ENCODE peak calls at places on chromosomes 13 and 19, in four cellular contexts. J is heart left ventricle, L is Panc1, E is body of pancreas. G is an unnamed sample. For H3K36me3, the result is how much of the 10 kb centered on the place peaks cover.

GRCh38 chr13:29509999-29510586 is 85.4 kb downstream of the SLC7A1 start:
- DNase-seq in J (no peak), L (no peak), E (no peak), G (no peak)

GRCh38 chr13:79943633-79944032 is 397.3 kb downstream of the SPRY2 start:
- DNase-seq in J (no peak), L (no peak), E (no peak), G (no peak)

GRCh38 chr19:17248011-17248776 is 2.5 kb upstream of the NR2F6 start:
- DNase-seq in J (no peak), L (no peak), E (peak), G (peak)

GRCh38 chr13:111420113-111420876 is 99.9 kb downstream of the TEX29 start:
- DNase-seq in J (no peak), L (no peak), E (no peak), G (no peak)

GRCh38 chr19:28313633-28314032 is 899.3 kb downstream of the UQCRFS1 start:
- DNase-seq in J (peak), L (no peak), E (peak), G (no peak)

GRCh38 chr19:18629166-18630088 is 7.4 kb upstream of the KLHL26 start:
- DNase-seq in J (peak), L (no peak), E (peak), G (no peak)

GRCh38 chr13:22049384-22049783 is 378.5 kb downstream of the FGF9 start:
- DNase-seq in J (no peak), L (no peak), E (no peak), G (no peak)

GRCh38 chr19:30222993-30223865 is 149.0 kb upstream of the ZNF536 start:
- DNase-seq in J (no peak), L (no peak), E (no peak), G (no peak)

GRCh38 chr19:4304509-4305252 is at the start of gene FSD1:
- DNase-seq in J (no peak), L (no peak), E (no peak), G (no peak)

GRCh38 chr19:12789098-12789903 is 2.0 kb upstream of the JUNB start:
- DNase-seq in J (no peak), L (no peak), E (no peak), G (no peak)

GRCh38 chr19:11420429-11420893 is 1.3 kb upstream of the RGL3 start:
- DNase-seq in J (peak), L (no peak), E (peak), G (no peak)

GRCh38 chr13:30735025-30735967 is at the start of gene ALOX5AP:
- DNase-seq in J (no peak), L (no peak), E (no peak), G (no peak)

GRCh38 chr13:94696171-94696570 is 16.2 kb downstream of the SOX21 start:
- DNase-seq in J (no peak), L (no peak), E (no peak), G (no peak)

GRCh38 chr19:36420961-36421748 is 2.7 kb upstream of the ZFP82 start:
- DNase-seq in J (peak), L (no peak), E (peak), G (no peak)

GRCh38 chr13:31049833-31050232 is 111.9 kb downstream of the HSPH1 start:
- DNase-seq in J (no peak), L (no peak), E (no peak), G (no peak)

GRCh38 chr13:110525328-110526319 is 35.9 kb downstream of the RAB20 start:
- DNase-seq in J (peak), L (no peak), E (no peak), G (no peak)

GRCh38 chr13:30924321-30924720 is 8.1 kb upstream of the TEX26 start:
- DNase-seq in J (no peak), L (no peak), E (no peak), G (no peak)

GRCh38 chr13:91714726-91715334 is 316.4 kb downstream of the GPC5 start:
- DNase-seq in J (no peak), L (no peak), E (no peak), G (no peak)

DNA sequence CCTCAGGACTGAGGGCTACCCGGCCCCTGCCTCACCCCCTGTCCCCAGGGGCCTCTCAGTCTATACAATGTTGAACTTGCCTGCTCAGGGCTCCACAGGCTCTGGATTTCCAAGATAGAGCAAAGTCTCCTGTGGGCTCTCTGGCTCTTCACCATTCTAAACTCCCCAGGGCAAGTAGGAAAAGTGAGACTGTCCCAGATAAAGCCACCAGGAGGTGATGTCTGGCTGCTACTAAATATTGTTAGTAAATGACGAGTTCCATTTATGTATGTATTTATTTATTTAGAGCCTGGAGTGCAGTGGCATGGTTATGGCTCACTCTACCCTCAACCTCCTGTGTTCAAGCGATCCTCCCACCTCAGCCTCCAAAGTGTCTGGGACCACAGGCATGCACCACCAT is 73.6 kb upstream of the SIAH3 start:
- DNase-seq in J (no peak), L (no peak), E (no peak), G (no peak)
- TF ChIP-seq CTCF in J (no peak), L (no peak), E (no peak), G (no peak)

GRCh38 chr13:113179374-113180230 is 21.2 kb downstream of the PROZ start:
- DNase-seq in J (peak), L (no peak), E (no peak), G (no peak)

GRCh38 chr13:113178070-113178895 is 19.8 kb downstream of the PROZ start:
- DNase-seq in J (no peak), L (no peak), E (no peak), G (no peak)

GRCh38 chr13:113178896-113179167 is 20.4 kb downstream of the PROZ start:
- DNase-seq in J (no peak), L (no peak), E (no peak), G (no peak)

GRCh38 chr13:113176292-113176691 is 17.8 kb downstream of the PROZ start:
- DNase-seq in J (no peak), L (no peak), E (no peak), G (no peak)

DNA sequence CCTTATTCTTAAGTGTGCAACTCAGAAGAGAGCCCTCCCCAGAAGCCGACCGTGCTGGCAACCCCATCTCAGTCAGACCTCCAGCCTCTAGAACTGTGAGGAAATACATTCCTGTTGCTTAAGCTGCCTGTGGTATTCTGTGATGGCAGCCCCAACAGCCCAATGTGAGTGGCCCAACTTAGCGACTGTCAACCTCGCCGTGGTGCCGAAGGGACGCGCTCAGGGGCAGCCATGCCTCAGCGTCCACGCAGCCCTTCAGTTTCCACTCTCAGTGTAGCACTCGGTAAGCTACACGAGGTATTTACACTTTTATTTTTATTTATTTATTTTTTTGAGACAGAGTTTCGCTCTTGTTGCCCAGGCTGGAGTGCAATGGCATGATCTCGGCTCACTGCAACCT is 18.4 kb downstream of the PROZ start:
- DNase-seq in J (no peak), L (no peak), E (no peak), G (no peak)
- H3K36me3 ChIP-seq in J (half or more), L (under half), E (under half), G (under half)

GRCh38 chr19:45558399-45558878 is 26.2 kb downstream of the OPA3 start:
- DNase-seq in J (peak), L (no peak), E (peak), G (no peak)

GRCh38 chr19:45547965-45548609 is 36.5 kb downstream of the OPA3 start:
- DNase-seq in J (peak), L (no peak), E (no peak), G (peak)

GRCh38 chr19:45556835-45557234 is 27.8 kb downstream of the OPA3 start:
- DNase-seq in J (peak), L (no peak), E (no peak), G (no peak)

GRCh38 chr19:45554481-45554880 is 30.1 kb downstream of the OPA3 start:
- DNase-seq in J (no peak), L (no peak), E (no peak), G (no peak)

GRCh38 chr19:45553464-45553863 is 31.1 kb downstream of the OPA3 start:
- DNase-seq in J (peak), L (no peak), E (peak), G (no peak)
- TF ChIP-seq CTCF in J (no peak), L (no peak), E (no peak), G (peak)

GRCh38 chr19:48907671-48908070 is 7.6 kb downstream of the NUCB1 start:
- DNase-seq in J (no peak), L (no peak), E (no peak), G (no peak)
- H3K36me3 ChIP-seq in J (half or more), L (under half), E (under half), G (under half)

G was measured in keratinocyte.